ENCODE peak calls at places on chromosomes 3 and 15, in eight cellular contexts. I is left ventricle myocardium inferior; W is activated CD4-positive, alpha-beta T cell treated with anti-CD3 and anti-CD28 coated beads, Interleukin-2, amount 50 U/mL, for 1 hour; Z is stimulated activated CD4-positive, alpha-beta T cell treated with anti-CD3 and anti-CD28 coated beads, Interleukin-2, amount 100 ng/mL, for 24 hours; D is posterior cingulate gyrus; L is T-cell; G is A549; B is GM18507. S is an unnamed sample.

GRCh38 chr3:113261996-113262665 is 50.8 kb downstream of the BOC start:
- DNase-seq in Z (no peak), G (no peak), B (no peak), I (no peak), L (no peak), W (no peak), D (no peak), S (no peak)

GRCh38 chr3:81485444-81485865 is 276.0 kb downstream of the GBE1 start:
- DNase-seq in G (no peak), B (no peak), Z (no peak), D (no peak), L (no peak), I (no peak), W (no peak), S (no peak)

GRCh38 chr3:185779461-185779860 is 45.4 kb downstream of the IGF2BP2 start:
- DNase-seq in I (no peak), W (no peak), L (no peak), G (no peak), B (no peak), Z (no peak), D (no peak), S (no peak)

GRCh38 chr15:56490461-56490860 is 25.5 kb upstream of the MNS1 start:
- DNase-seq in B (no peak), W (no peak), D (no peak), Z (no peak), G (no peak), L (no peak), I (no peak), S (no peak)

GRCh38 chr15:100235030-100235617 is 106.7 kb downstream of the ADAMTS17 start:
- DNase-seq in Z (no peak), B (no peak), G (no peak), D (no peak), L (no peak), W (no peak), I (no peak), S (no peak)

GRCh38 chr3:195164573-195165263 is 106.2 kb downstream of the XXYLT1 start:
- DNase-seq in W (no peak), G (no peak), B (no peak), I (no peak), D (no peak), Z (no peak), L (no peak), S (no peak)

GRCh38 chr15:77032647-77033416 is 37.9 kb downstream of the PSTPIP1 start:
- DNase-seq in D (peak), G (no peak), W (no peak), I (no peak), B (no peak), Z (peak), L (no peak), S (no peak)

GRCh38 chr15:71333839-71334238 is 218.6 kb downstream of the THSD4 start:
- DNase-seq in G (no peak), B (no peak), I (no peak), L (no peak), W (no peak), Z (no peak), D (no peak), S (no peak)